ENCODE peak calls at places on chromosomes 6 and 20, in four cellular contexts. W is testis, K is IMR-90, E is ovary. M is an unnamed sample.

GRCh38 chr20:7806831-7807230 is 133.4 kb downstream of the HAO1 start:
- DNase-seq in E (no peak), W (no peak), K (no peak), M (no peak)

GRCh38 chr6:116030745-116031144 is 29.9 kb downstream of the FRK start:
- DNase-seq in W (no peak), E (no peak), K (no peak), M (no peak)

GRCh38 chr6:25217275-25217674 is 61.9 kb upstream of the CARMIL1 start:
- DNase-seq in E (no peak), W (no peak), K (no peak), M (no peak)

GRCh38 chr6:73240730-73241129 is 15.4 kb upstream of the KHDC1L start:
- DNase-seq in K (no peak), W (no peak), E (no peak), M (no peak)

GRCh38 chr6:115667478-115667996 is 393.2 kb downstream of the FRK start:
- DNase-seq in K (no peak), E (no peak), W (no peak), M (no peak)

GRCh38 chr20:8766868-8767390 is 302.0 kb upstream of the PLCB4 start:
- DNase-seq in W (no peak), E (no peak), K (no peak), M (no peak)

GRCh38 chr6:34531580-34532201 is 24.4 kb downstream of the SPDEF start:
- DNase-seq in K (peak), E (peak), W (peak), M (no peak)

GRCh38 chr6:40409716-40410397 is 177.3 kb downstream of the LRFN2 start:
- DNase-seq in E (no peak), W (no peak), K (no peak), M (no peak)

GRCh38 chr20:58308290-58308679 is 1.2 kb upstream of the RAB22A start:
- DNase-seq in W (no peak), K (no peak), E (no peak), M (no peak)

GRCh38 chr20:22816016-22816415 is 219.1 kb upstream of the SSTR4 start:
- DNase-seq in E (no peak), K (no peak), W (no peak), M (no peak)

GRCh38 chr20:22814475-22815205 is 220.5 kb upstream of the SSTR4 start:
- DNase-seq in K (peak), W (no peak), E (no peak), M (no peak)

GRCh38 chr20:22815584-22815983 is 219.5 kb upstream of the SSTR4 start:
- DNase-seq in W (no peak), K (no peak), E (no peak), M (no peak)

GRCh38 chr20:22819134-22819533 is 216.0 kb upstream of the SSTR4 start:
- DNase-seq in W (no peak), E (no peak), K (no peak), M (no peak)

DNA sequence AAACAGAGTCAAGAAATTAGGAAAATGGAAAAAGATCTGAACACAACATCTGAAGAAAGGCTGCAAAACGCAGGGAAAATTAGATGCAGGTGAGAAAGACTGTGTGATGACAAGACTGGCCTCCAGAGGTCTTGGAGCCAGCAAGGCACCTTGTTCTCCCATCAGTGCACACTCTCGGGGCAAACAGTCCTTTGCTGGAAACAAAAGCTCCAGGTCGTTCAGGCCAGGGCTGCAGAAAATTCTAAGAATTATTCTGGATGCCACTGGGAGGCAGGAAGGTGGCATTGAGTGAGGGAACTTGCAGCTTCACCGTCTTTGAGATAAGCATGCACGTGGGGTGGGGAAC is 219.9 kb upstream of the SSTR4 start:
- DNase-seq in W (no peak), E (no peak), K (no peak), M (no peak)
- H3K27ac ChIP-seq in W (no peak), E (no peak), K (no peak), M (no peak)

DNA sequence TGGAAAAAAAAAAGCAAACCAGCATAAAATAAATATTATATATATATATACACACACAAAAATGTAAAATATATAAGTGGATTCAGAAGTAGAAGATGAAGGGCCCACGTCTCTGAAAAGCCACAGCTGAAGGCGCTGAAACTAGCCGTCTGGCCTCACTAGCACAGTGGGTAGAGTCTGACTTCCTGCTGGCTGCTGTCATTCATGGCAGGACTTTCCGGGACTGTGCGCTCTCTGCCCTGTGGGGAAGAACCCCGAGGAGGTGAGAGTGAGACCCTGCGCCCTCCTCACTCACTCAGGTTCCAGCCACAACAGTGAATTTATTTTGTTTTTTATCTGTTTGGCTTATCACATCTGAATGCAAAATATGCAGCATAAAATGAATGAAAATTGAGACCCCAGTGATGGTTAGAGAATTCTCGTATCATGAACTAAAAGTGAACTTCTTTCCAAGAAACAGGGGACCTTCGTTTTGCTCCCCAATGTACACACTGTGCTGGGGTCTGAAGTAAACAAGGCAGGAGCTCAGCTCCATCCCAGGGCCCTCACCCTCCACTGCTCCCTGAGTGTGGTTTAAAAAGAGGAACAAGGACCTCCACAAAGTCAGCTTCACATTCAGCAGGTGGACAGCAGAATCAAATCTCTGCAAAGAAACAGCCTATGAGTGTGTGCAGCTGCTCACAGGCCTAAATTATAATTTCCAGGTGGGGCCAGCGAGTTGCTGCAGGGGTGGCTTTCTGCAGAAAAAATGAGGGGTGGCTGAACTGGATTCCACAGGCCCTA is 1.3 kb upstream of the RAMACL start:
- DNase-seq in K (no peak), W (no peak), E (no peak), M (no peak)
- H3K27ac ChIP-seq in K (no peak), W (no peak), E (no peak), M (no peak)

GRCh38 chr20:1567392-1568165 is 10.1 kb upstream of the SIRPD start:
- DNase-seq in E (no peak), K (peak), W (no peak), M (no peak)
- H3K27ac ChIP-seq in E (no peak), K (no peak), W (no peak), M (no peak)

DNA sequence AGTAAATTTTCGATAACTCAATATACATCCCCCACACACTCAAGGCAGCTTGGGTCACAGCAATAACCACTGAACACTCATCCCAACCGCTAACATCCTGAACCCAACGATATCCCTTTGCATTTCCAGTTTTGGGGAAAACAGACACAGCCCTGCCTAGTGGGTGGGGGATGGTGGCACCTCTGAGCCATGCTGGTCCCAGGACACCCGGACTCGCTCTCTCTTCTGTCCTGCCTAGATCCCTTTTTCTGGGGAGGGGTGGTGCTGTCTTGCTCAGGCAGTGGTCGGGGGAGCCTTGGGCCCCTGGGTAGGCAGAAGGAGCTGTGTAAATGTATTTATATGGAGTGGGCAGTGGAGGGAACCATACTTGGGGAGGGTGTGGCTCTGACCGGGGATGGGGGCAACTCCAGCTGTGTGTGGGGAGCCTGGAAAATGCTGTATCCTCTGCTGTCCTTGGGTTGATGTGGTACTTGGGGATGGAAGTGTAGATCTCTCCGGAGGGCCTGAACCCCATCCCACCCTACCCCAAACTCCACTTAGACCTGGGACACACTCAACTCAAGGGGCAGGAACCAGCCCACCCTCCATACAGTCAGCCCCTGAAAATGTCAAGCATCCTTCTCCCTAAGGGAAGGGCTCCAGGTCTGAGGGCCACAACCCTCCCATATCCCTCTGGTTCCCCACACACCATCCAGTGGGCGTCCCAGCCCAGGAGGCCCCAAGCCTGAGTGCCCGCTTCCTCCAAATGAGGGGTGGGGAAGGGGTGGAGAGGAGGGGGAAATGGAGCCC is 23.7 kb upstream of the SLC22A7 start:
- DNase-seq in K (no peak), E (no peak), W (no peak), M (no peak)
- H3K27ac ChIP-seq in K (no peak), E (no peak), W (no peak), M (no peak)

DNA sequence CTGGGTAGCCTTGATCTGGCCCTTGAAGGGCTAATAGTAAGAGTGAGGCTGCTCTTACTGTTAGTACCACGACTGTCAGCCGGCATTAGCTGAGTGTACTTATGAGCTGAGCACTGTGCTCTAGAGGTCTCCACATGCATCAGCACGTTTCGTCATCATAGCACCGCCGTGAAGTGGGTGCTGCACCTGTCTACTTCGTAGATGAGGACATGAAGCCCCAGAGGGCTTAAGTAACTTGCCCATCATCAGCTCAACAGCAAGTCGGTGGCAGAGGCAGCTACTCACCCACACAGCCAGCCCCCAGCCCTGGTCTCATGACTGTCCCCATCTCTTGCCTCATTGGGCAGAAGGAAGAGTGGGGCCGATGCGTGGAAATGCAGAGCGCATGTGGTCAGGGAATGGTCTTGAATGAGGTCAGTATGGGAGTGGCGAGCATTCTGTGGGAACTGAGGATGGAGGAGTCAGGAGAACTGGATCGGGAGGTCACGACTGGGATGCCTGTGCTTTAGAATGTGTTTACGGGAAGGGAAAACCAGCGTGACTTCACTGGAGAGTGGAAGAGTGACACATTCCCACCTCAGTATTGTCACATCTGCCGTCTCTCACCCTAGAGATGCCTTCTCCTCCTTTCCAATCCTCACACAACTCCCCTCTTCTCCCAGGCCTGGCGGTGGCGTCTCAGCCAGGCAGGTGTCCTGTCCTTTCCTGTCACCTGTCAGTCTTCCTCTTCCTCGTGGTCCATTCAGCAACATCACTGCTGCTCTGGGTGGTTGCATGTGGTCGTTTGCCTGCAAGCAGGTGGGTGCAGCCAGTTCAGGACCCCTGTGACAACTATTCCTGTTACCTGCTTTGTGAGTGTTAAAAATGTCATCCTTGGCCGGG is 6.0 kb downstream of the SYTL3 start:
- DNase-seq in K (peak), W (no peak), E (no peak), M (no peak)
- H3K27ac ChIP-seq in K (peak), W (no peak), E (no peak), M (no peak)

DNA sequence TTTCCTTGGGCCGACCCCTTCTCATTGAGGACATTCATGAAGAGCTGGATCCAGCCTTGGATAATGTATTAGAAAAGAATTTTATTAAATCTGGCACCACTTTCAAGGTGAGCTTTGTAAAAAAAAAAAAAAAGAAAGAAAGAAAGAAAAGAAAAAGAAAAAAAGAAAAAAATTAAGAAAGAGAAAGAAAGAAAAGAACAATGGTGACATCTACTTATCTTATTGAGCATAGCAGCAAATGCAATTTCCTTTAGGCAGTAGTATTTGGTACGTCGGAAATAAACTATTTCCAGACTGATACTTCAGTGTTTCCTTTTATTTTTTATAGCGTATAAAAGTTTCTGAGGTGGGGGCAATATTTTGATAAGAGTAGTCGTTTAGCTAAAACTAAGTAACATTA is 119.0 kb upstream of the GLP1R start:
- DNase-seq in W (no peak), E (no peak), K (no peak), M (no peak)
- H3K27ac ChIP-seq in W (no peak), E (no peak), K (no peak), M (no peak)

GRCh38 chr20:48905322-48905647 is 16.2 kb upstream of the ARFGEF2 start:
- DNase-seq in W (no peak), E (no peak), K (no peak), M (no peak)
- H3K27ac ChIP-seq in W (no peak), E (no peak), K (no peak), M (no peak)

M was measured in substantia nigra.